ENCODE peak calls at places on chromosomes 4 and X, in four cellular contexts. Q is lower leg skin, H is WTC11, M is fibroblast of lung. P is an unnamed sample.

GRCh38 chr4:26015133-26015651 is 101.2 kb downstream of the SMIM20 start:
- DNase-seq in Q (no peak), H (no peak), M (peak; percentile 100), P (no peak)

GRCh38 chrX:44621088-44621487 is 78.4 kb upstream of the FUNDC1 start:
- DNase-seq in Q (no peak), H (no peak), M (no peak), P (no peak)

GRCh38 chr4:18722748-18723191 is 701.2 kb upstream of the LCORL start:
- DNase-seq in Q (no peak), H (no peak), M (no peak), P (no peak)

GRCh38 chrX:150688911-150689451 is 4.2 kb upstream of the MTMR1 start:
- DNase-seq in Q (no peak), H (no peak), M (peak; percentile 95), P (no peak)

GRCh38 chr4:80425701-80426100 is 90.2 kb downstream of the CFAP299 start:
- DNase-seq in Q (no peak), H (no peak), M (no peak), P (no peak)

GRCh38 chr4:16443504-16444088 is 217.3 kb upstream of the TAPT1 start:
- DNase-seq in Q (no peak), H (no peak), M (peak; percentile 45), P (no peak)

GRCh38 chr4:1047106-1047975 is 35.9 kb downstream of the FGFRL1 start:
- DNase-seq in Q (no peak), H (peak; percentile 35), M (no peak), P (no peak)

GRCh38 chr4:721261-722171 is 15.9 kb downstream of the PCGF3 start:
- DNase-seq in Q (peak; percentile 46), H (no peak), M (peak; percentile 15), P (no peak)

GRCh38 chr4:78653655-78654054 is 102.1 kb downstream of the ANXA3 start:
- DNase-seq in Q (no peak), H (no peak), M (peak; percentile 27), P (no peak)

GRCh38 chrX:48702716-48703115 is 6.2 kb downstream of the SUV39H1 start:
- DNase-seq in Q (no peak), H (no peak), M (no peak), P (no peak)

GRCh38 chr4:152039085-152039484 is 278.3 kb upstream of the GATB start:
- DNase-seq in Q (no peak), H (no peak), M (peak; percentile 89), P (no peak)

GRCh38 chrX:12702509-12703091 is 88.6 kb upstream of the PRPS2 start:
- DNase-seq in Q (no peak), H (peak; percentile 30), M (no peak), P (peak; percentile 14)

GRCh38 chr4:37892641-37893040 is 1.8 kb downstream of the TBC1D1 start:
- DNase-seq in Q (no peak), H (no peak), M (no peak), P (no peak)

GRCh38 chrX:153598541-153599191 is at the start of gene CCNQ:
- DNase-seq in Q (no peak), H (peak; percentile 22), M (peak; percentile 37), P (no peak)

GRCh38 chr4:39865280-39865679 is 112.4 kb downstream of the PDS5A start:
- DNase-seq in Q (no peak), H (no peak), M (no peak), P (no peak)

GRCh38 chrX:150548684-150549083 is 19.7 kb upstream of the MTM1 start:
- DNase-seq in Q (no peak), H (no peak), M (peak; percentile 57), P (no peak)

GRCh38 chr4:38489924-38490639 is 173.9 kb upstream of the KLF3 start:
- DNase-seq in Q (no peak), H (no peak), M (peak; percentile 53), P (peak; percentile 18)

GRCh38 chr4:6987566-6987920 is 55.6 kb upstream of the TADA2B start:
- DNase-seq in Q (peak; percentile 46), H (no peak), M (peak; percentile 38), P (peak; percentile 20)

GRCh38 chrX:110089656-110090404 is 86.9 kb downstream of the TMEM164 start:
- DNase-seq in Q (no peak), H (no peak), M (peak; percentile 24), P (no peak)

GRCh38 chrX:46072776-46073175 is 472.4 kb downstream of the ZNF674 start:
- DNase-seq in Q (no peak), H (no peak), M (peak; percentile 25), P (no peak)

GRCh38 chr4:40811886-40812857 is 62.4 kb downstream of the NSUN7 start:
- DNase-seq in Q (no peak), H (no peak), M (peak; percentile 62), P (no peak)

GRCh38 chr4:123536225-123536624 is 139.6 kb downstream of the SPRY1 start:
- DNase-seq in Q (no peak), H (no peak), M (no peak), P (no peak)

GRCh38 chr4:150540536-150540935 is 41.4 kb upstream of the MAB21L2 start:
- DNase-seq in Q (no peak), H (no peak), M (no peak), P (no peak)

GRCh38 chr4:120977435-120977997 is 55.0 kb upstream of the PRDM5 start:
- DNase-seq in Q (no peak), H (peak; percentile 14), M (peak; percentile 53), P (no peak)

GRCh38 chr4:7156273-7157139 is 35.8 kb upstream of the SORCS2 start:
- DNase-seq in Q (no peak), H (peak; percentile 59), M (peak; percentile 37), P (peak; percentile 28)

GRCh38 chr4:83456184-83456501 is 285 bp downstream of the MRPS18C start:
- DNase-seq in Q (no peak), H (no peak), M (no peak), P (no peak)

GRCh38 chr4:83454626-83455025 is 997 bp downstream of the HELQ start:
- DNase-seq in Q (no peak), H (no peak), M (peak; percentile 17), P (no peak)

GRCh38 chr4:83455300-83456183 is at the start of the genes HELQ and MRPS18C:
- DNase-seq in Q (peak; percentile 98), H (peak; percentile 89), M (peak; percentile 97), P (peak; percentile 77)
- TF ChIP-seq CTCF in Q (no peak), H (no peak), M (peak; percentile 43), P (peak; percentile 52)

GRCh38 chr4:145179201-145179860 is 1.1 kb downstream of the OTUD4 start:
- DNase-seq in Q (peak; percentile 44), H (peak; percentile 36), M (peak; percentile 62), P (peak; percentile 6)

GRCh38 chr4:145178740-145179139 is 1.6 kb downstream of the OTUD4 start:
- DNase-seq in Q (no peak), H (no peak), M (no peak), P (no peak)

GRCh38 chr4:145182212-145182611 is 1.8 kb upstream of the OTUD4 start:
- DNase-seq in Q (no peak), H (no peak), M (no peak), P (no peak)

GRCh38 chr4:145181091-145181501 is 707 bp upstream of the OTUD4 start:
- DNase-seq in Q (no peak), H (no peak), M (no peak), P (no peak)

GRCh38 chr4:145180298-145181090 is at the start of gene OTUD4:
- DNase-seq in Q (peak; percentile 94), H (peak; percentile 94), M (peak; percentile 98), P (peak; percentile 80)
- TF ChIP-seq CTCF in Q (no peak), H (no peak), M (no peak), P (peak; percentile 17)

GRCh38 chr4:139167774-139168444 is 9.1 kb downstream of the ELF2 start:
- DNase-seq in Q (no peak), H (no peak), M (peak; percentile 42), P (no peak)
- TF ChIP-seq CTCF in Q (no peak), H (no peak), M (peak; percentile 38), P (peak; percentile 61)

GRCh38 chr4:77020017-77020416 is 55.8 kb downstream of the CCNI start:
- DNase-seq in Q (no peak), H (no peak), M (no peak), P (no peak)
- TF ChIP-seq CTCF in Q (no peak), H (no peak), M (no peak), P (no peak)

DNA sequence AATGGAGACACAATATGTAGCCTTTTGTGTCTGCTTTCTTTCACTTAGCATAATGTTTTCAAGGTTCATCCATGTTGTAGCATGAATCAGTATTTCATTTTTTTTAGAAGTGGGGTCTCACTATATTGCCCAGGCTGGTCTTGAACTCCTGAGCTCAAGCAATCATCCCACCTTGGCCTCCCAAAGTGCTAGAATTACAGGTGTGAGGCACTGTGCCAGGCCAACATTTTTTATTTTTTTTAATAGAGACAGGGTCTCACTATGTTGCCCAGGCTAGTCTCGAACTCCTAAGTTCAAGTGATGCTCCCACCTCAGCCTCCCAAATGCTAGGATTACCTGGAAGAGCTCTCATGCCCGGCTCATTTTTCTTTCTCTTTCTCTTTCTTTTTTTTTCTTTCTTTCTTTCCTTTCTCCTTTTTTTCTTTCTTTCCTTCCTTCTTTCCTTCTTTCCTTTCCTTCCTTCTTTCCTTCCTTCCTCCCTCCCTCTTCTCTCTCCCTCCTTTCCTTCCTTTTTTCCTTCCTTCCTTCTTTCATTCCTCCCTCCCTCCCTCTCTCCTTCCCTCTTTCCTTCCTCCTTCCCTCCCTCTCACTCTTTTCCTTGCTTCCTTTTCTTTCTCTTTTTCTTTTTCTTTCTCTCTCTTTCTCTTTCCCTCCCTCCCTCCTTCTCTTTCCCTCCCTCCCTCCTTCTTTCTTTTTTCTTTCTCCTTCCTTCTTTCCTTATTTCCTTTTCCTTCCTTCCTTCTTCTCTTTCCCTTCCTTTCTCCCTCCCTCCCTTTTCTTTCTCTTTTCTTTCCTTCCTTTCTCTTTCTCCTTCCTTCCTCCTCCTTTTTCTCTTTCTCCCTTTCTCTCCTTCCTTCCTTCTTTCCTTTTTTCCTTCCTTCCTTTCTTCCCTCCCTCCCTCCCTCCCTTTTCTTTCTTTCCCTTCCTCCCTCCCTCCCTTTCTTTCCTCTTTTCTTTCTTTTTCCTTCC is 10.1 kb upstream of the RPL39 start:
- DNase-seq in Q (no peak), H (no peak), M (no peak), P (no peak)
- TF ChIP-seq CTCF in Q (no peak), H (no peak), M (no peak), P (no peak)

DNA sequence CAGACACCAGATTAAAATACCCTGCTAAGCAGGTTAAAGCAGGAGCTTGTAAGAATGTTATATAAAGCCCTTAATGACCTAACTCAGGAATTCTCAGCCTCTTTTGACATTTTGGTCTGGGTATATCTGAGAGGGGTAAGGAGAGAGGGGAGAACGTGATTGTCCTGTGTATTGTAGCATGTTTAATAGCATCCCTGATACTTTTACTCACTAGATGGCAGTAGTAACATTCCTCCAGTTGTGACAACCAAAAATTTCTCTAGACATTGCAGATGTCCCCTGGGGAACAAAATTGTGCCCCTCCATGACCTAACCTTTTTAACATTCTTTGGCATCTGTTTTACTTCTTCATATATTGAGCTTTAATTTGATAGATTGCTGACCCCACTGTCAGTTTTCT is 17.9 kb downstream of the SMARCA5 start:
- DNase-seq in Q (no peak), H (no peak), M (no peak), P (no peak)
- TF ChIP-seq CTCF in Q (no peak), H (no peak), M (peak; percentile 46), P (peak; percentile 48)

GRCh38 chrX:77446029-77446585 is 1.1 kb upstream of the FGF16 start:
- DNase-seq in Q (no peak), H (peak; percentile 64), M (no peak), P (no peak)
- TF ChIP-seq CTCF in Q (no peak), H (peak; percentile 46), M (peak; percentile 21), P (peak; percentile 55)

GRCh38 chrX:13898084-13898483 is 81.2 kb upstream of the GPM6B start:
- DNase-seq in Q (no peak), H (peak; percentile 16), M (no peak), P (no peak)
- TF ChIP-seq CTCF in Q (no peak), H (no peak), M (no peak), P (peak; percentile 35)

P was measured in neural crest cell.